ENCODE peak calls at places on chromosomes 7 and 10, in eight cellular contexts. G is AG04450; J is iPS-NIHi11; Y is NCI-H1048; R is stimulated activated CD4-positive, alpha-beta T cell treated with anti-CD3 and anti-CD28 coated beads, Interleukin-2, amount 100 ng/mL, for 48 hours; B is KG1; Q is GM23248; K is anterior cingulate cortex. M is an unnamed sample.

GRCh38 chr10:60235001-60235400 is 154.7 kb downstream of the ANK3 start:
- DNase-seq in R (no peak), Y (no peak), B (no peak), Q (peak), G (no peak), K (no peak), J (no peak), M (no peak)

GRCh38 chr7:85424298-85424697 is 237.4 kb upstream of the SEMA3D start:
- DNase-seq in J (no peak), G (no peak), Y (no peak), R (no peak), Q (no peak), K (no peak), B (no peak), M (no peak)

GRCh38 chr7:140937702-140938283 is 13.1 kb upstream of the BRAF start:
- DNase-seq in K (no peak), R (no peak), Q (no peak), G (no peak), B (no peak), J (no peak), Y (no peak), M (no peak)

GRCh38 chr10:35765039-35765662 is 123.1 kb upstream of the FZD8 start:
- DNase-seq in J (no peak), K (no peak), Q (peak), Y (no peak), G (no peak), B (no peak), R (no peak), M (no peak)

GRCh38 chr7:131400833-131401593 is 73.3 kb downstream of the MKLN1 start:
- DNase-seq in Q (peak), J (no peak), G (no peak), Y (no peak), K (no peak), B (no peak), R (no peak), M (no peak)

GRCh38 chr10:112471878-112472487 is 25.0 kb downstream of the VTI1A start:
- DNase-seq in K (no peak), J (peak), B (peak), Y (no peak), Q (peak), R (no peak), G (peak), M (peak)

GRCh38 chr10:81157649-81158048 is 619.9 kb downstream of the SH2D4B start:
- DNase-seq in Q (no peak), R (no peak), K (no peak), J (no peak), G (no peak), B (no peak), Y (no peak), M (no peak)

GRCh38 chr7:107035446-107035845 is 9.1 kb upstream of the PRKAR2B start:
- DNase-seq in J (no peak), Y (no peak), G (peak), K (no peak), R (no peak), B (no peak), Q (peak), M (no peak)

GRCh38 chr7:7798510-7798909 is 80.1 kb upstream of the RPA3 start:
- DNase-seq in K (no peak), J (no peak), B (no peak), Y (no peak), Q (no peak), G (no peak), R (no peak), M (peak)

GRCh38 chr7:28315565-28316420 is 96.5 kb upstream of the CREB5 start:
- DNase-seq in Y (no peak), B (no peak), J (no peak), R (no peak), K (no peak), Q (peak), G (no peak), M (no peak)

GRCh38 chr7:51321961-51322515 is 5.4 kb upstream of the COBL start:
- DNase-seq in Y (no peak), J (no peak), G (no peak), Q (no peak), K (no peak), R (no peak), B (no peak), M (no peak)

GRCh38 chr7:39249635-39250034 is 271.9 kb downstream of the POU6F2 start:
- DNase-seq in Y (no peak), G (no peak), J (no peak), K (no peak), R (no peak), Q (no peak), B (no peak), M (no peak)

GRCh38 chr7:82051641-82052040 is 281.8 kb upstream of the HGF start:
- DNase-seq in J (no peak), Q (no peak), R (no peak), G (no peak), B (no peak), Y (no peak), K (no peak), M (no peak)

GRCh38 chr10:87585565-87586514 is 73.8 kb upstream of the PAPSS2 start:
- DNase-seq in Y (no peak), J (peak), R (no peak), Q (peak), K (no peak), B (no peak), G (no peak), M (no peak)

GRCh38 chr10:133131754-133132710 is 28.0 kb upstream of the KNDC1 start:
- DNase-seq in G (no peak), J (no peak), R (no peak), Y (no peak), Q (no peak), K (no peak), B (no peak), M (no peak)

GRCh38 chr10:97396056-97396455 is 5.1 kb downstream of the RRP12 start:
- DNase-seq in Y (no peak), G (no peak), R (no peak), Q (no peak), K (no peak), B (no peak), J (no peak), M (no peak)

GRCh38 chr7:108347616-108348015 is 108.6 kb downstream of the NRCAM start:
- DNase-seq in G (no peak), Q (peak), B (no peak), Y (no peak), J (peak), R (no peak), K (no peak), M (no peak)

GRCh38 chr10:27558612-27559020 is 54.5 kb downstream of the RAB18 start:
- DNase-seq in B (no peak), Y (no peak), K (no peak), G (peak), Q (peak), R (peak), J (peak), M (peak)

GRCh38 chr10:61284222-61284890 is 168.8 kb downstream of the TMEM26 start:
- DNase-seq in G (peak), J (peak), B (peak), K (no peak), Q (peak), R (no peak), Y (peak), M (no peak)

GRCh38 chr10:69180525-69181204 is 631 bp downstream of the SUPV3L1 start:
- DNase-seq in Y (no peak), R (peak), G (no peak), K (no peak), Q (peak), J (peak), B (no peak), M (no peak)

GRCh38 chr7:124992881-124993562 is 63.4 kb upstream of the POT1 start:
- DNase-seq in Q (peak), J (no peak), K (no peak), Y (no peak), R (no peak), B (no peak), G (peak), M (no peak)

GRCh38 chr7:4836206-4836661 is 25.6 kb downstream of the PAPOLB start:
- DNase-seq in B (no peak), R (no peak), Y (no peak), K (no peak), G (no peak), J (no peak), Q (no peak), M (no peak)

GRCh38 chr10:119252051-119252465 is 44.7 kb downstream of the GRK5 start:
- DNase-seq in J (no peak), G (no peak), Y (no peak), K (no peak), R (no peak), B (no peak), Q (no peak), M (no peak)

GRCh38 chr7:93843260-93843659 is 47.3 kb downstream of the TFPI2 start:
- DNase-seq in Y (no peak), G (no peak), K (no peak), R (no peak), B (no peak), J (no peak), Q (peak), M (no peak)

GRCh38 chr7:101093907-101094306 is 8.6 kb downstream of the TRIM56 start:
- DNase-seq in Y (no peak), K (no peak), Q (peak), J (no peak), B (no peak), R (no peak), G (peak), M (no peak)

GRCh38 chr7:42350801-42351200 is 113.8 kb upstream of the GLI3 start:
- DNase-seq in K (no peak), G (no peak), J (no peak), R (no peak), Q (peak), Y (no peak), B (no peak), M (no peak)

GRCh38 chr7:45709168-45710034 is 135.2 kb downstream of the ADCY1 start:
- DNase-seq in K (no peak), J (no peak), Q (peak), B (no peak), R (no peak), G (no peak), Y (no peak), M (no peak)

GRCh38 chr10:91694170-91694794 is 61.4 kb upstream of the PPP1R3C start:
- DNase-seq in Y (no peak), K (no peak), G (no peak), B (no peak), R (no peak), Q (peak), J (peak), M (no peak)

GRCh38 chr7:2649139-2649838 is 17.5 kb downstream of the TTYH3 start:
- DNase-seq in J (no peak), K (no peak), B (no peak), G (no peak), Y (no peak), Q (no peak), R (no peak), M (no peak)

GRCh38 chr10:4346257-4346656 is 479.8 kb upstream of the AKR1E2 start:
- DNase-seq in K (no peak), Y (no peak), R (no peak), B (no peak), Q (no peak), G (no peak), J (no peak), M (no peak)

GRCh38 chr10:118541718-118542117 is 53.7 kb downstream of the PRLHR start:
- DNase-seq in K (no peak), G (no peak), R (no peak), Y (no peak), B (no peak), Q (no peak), J (no peak), M (no peak)

GRCh38 chr10:112584276-112584675 is 137.3 kb downstream of the VTI1A start:
- DNase-seq in K (no peak), G (no peak), J (no peak), Q (peak), R (no peak), Y (no peak), B (no peak), M (no peak)

GRCh38 chr10:74642901-74643585 is 183.4 kb upstream of the KAT6B start:
- DNase-seq in J (no peak), K (no peak), B (no peak), Y (no peak), Q (no peak), R (no peak), G (no peak), M (no peak)

GRCh38 chr10:29392376-29393021 is 103.6 kb downstream of the LYZL1 start:
- DNase-seq in R (peak), K (no peak), Q (peak), B (peak), G (no peak), J (peak), Y (no peak), M (no peak)

GRCh38 chr10:63114031-63114814 is 18.9 kb upstream of the NRBF2 start:
- DNase-seq in Y (no peak), Q (peak), J (no peak), B (no peak), R (no peak), K (no peak), G (peak), M (no peak)